ENCODE peak calls at places on chromosomes 13 and 19, in seven cellular contexts. V is SK-N-SH, A is K562, B is H1, S is HepG2, Q is HCT116, X is GM12878. T is an unnamed sample.

GRCh38 chr19:46069841-46070341 is 29.1 kb upstream of the IGFL4 start:
- DNase-seq in V (no peak), A (no peak), B (no peak), S (peak), Q (no peak), X (no peak), T (no peak)

GRCh38 chr13:45142440-45143345 is 22.4 kb downstream of the GTF2F2 start:
- DNase-seq in V (no peak), A (no peak), B (no peak), S (peak), Q (peak), X (no peak), T (no peak)

GRCh38 chr19:29639086-29639485 is 26.2 kb upstream of the PLEKHF1 start:
- DNase-seq in V (no peak), A (no peak), B (no peak), S (no peak), Q (no peak), X (no peak), T (no peak)

GRCh38 chr19:32018014-32018413 is 327.4 kb upstream of the ZNF507 start:
- DNase-seq in V (no peak), A (no peak), B (no peak), S (no peak), Q (no peak), X (no peak), T (no peak)

GRCh38 chr13:42924290-42924803 is 67.7 kb downstream of the EPSTI1 start:
- DNase-seq in V (no peak), A (no peak), B (no peak), S (no peak), Q (no peak), X (no peak), T (no peak)

GRCh38 chr19:44570603-44570983 is 41.1 kb upstream of the CEACAM20 start:
- DNase-seq in V (no peak), A (no peak), B (no peak), S (no peak), Q (no peak), X (peak), T (no peak)

GRCh38 chr19:3062165-3063105 is at the start of gene TLE5:
- DNase-seq in V (peak), A (peak), B (no peak), S (peak), Q (no peak), X (no peak), T (no peak)

GRCh38 chr19:41166888-41167804 is 25.9 kb upstream of the CYP2S1 start:
- DNase-seq in V (no peak), A (no peak), B (no peak), S (peak), Q (no peak), X (no peak), T (no peak)

GRCh38 chr13:30841161-30841560 is 64.9 kb upstream of the MEDAG start:
- DNase-seq in V (no peak), A (no peak), B (no peak), S (no peak), Q (no peak), X (no peak), T (no peak)

GRCh38 chr13:31056650-31057275 is 104.9 kb downstream of the HSPH1 start:
- DNase-seq in V (peak), A (no peak), B (no peak), S (no peak), Q (no peak), X (no peak), T (no peak)

GRCh38 chr13:113495494-113496251 is 5.2 kb upstream of the DCUN1D2 start:
- DNase-seq in V (no peak), A (no peak), B (no peak), S (no peak), Q (no peak), X (no peak), T (no peak)

GRCh38 chr13:40518481-40518882 is 148.0 kb downstream of the FOXO1 start:
- DNase-seq in V (no peak), A (no peak), B (no peak), S (no peak), Q (no peak), X (peak), T (no peak)

DNA sequence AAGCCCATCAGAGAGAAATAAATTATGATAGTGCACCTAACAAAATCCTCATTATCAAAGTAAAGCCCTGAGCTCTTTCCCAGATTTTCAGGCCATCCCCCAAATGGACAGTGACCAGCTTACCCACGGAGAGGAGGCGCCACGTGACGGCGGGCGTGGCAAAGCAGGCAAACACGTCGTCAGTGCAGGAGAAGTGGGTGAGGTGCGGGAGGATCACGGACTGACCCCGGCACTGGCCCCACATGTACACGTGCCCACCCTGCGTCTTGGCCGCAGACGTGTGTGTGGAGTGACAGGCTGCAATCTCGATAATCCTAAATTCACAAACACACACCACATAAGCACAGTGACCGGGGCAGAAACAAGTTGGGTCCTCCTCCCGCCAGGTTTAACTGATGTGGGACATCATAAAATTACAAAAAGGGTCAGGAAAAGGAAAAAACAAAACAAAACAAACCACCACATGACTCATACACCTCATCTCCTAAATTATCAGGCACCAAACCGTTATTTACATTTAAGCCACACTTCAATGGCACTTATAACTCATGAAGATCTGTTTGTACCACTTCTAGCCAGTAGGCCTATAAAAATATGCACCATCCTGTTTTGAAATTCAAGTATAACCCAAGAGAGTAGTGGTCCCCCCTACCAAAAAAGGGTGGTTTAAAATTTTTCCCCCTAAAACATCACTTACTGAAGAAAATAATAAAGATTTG is 30.1 kb downstream of the RCBTB2 start:
- DNase-seq in V (no peak), A (no peak), B (no peak), S (no peak), Q (no peak), X (no peak), T (no peak)
- TF ChIP-seq SIN3A in V (no peak), A (no peak), B (no peak), S (no peak), Q (no peak), X (no peak), T (no peak)

DNA sequence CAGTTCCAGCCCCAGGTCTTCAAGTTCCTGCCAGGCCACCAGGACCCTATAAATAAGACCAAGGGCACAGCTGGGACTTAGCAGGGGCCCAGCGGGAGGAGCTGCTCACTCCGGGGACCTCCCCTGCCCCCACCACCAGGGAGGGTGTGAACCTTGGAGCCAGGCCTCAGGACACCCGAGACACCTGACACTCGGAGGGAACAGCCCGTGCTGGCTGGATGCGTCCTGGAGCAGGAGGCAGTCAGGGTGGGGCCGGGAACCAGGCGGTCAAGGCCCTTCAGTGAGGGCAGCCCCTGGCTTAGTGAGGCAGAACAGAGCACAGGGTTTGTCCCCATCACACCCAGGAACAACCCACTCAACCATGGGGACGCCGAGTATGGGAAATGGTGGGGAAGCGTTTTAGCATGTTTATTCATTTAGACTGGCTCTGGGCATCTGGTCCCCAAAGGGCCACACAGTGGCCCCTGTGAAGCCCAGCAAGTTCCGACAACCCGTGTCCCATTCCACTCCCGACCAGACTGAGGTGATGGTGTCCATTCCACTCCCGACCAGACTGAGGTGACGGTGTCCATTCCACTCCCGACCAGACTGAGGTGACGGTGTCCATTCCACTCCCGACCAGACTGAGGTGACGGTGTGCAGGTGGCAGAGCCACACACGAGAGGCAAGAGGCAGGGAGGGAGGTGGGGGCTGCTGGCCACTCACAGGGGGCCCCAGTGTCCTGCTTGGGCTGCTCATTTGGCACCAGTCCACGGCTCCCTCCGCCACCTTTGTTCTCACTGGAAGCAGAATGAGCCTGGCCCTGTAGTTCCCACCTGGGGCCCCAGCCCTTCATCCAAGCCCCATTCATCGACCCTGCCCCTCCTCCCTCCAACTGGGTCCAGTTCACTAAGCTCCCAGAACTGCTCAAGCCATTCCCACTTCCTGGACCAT is 2.2 kb upstream of the MIDN start:
- DNase-seq in V (no peak), A (no peak), B (no peak), S (peak), Q (no peak), X (no peak), T (no peak)
- TF ChIP-seq POLR2AphosphoS5 in V (no peak), A (no peak), B (no peak), S (peak), Q (peak), X (no peak), T (no peak)

DNA sequence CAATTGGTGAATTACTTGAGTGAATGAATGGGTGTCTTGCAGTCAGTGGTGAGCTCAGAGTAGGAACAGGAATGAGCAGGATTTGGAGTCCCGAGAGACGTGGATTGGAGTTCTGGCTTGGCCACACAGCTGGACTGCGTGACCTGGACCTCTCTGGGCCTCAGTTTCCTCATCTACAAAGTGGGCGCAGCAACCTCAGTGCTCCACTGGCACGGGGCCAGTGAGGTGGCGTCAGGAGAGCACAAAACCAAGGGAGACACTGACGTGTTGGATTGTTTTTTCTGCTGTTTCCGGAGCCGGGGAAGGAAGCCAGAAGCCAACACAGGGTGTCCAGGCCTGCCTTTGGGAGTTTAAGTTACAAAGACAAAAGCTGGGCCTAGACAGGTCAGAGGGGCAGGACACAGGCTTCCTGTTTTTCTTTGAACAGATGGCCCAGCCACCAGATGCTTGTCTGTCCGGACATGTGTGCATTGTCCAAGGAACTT is 6.5 kb upstream of the DOCK6 start:
- DNase-seq in V (peak), A (peak), B (no peak), S (peak), Q (no peak), X (no peak), T (no peak)
- TF ChIP-seq SIN3A in V (no peak), A (no peak), B (no peak), S (no peak), Q (no peak), X (no peak), T (no peak)

GRCh38 chr13:110560606-110561334 is 752 bp downstream of the RAB20 start:
- DNase-seq in V (peak), A (no peak), B (no peak), S (peak), Q (no peak), X (no peak), T (no peak)
- TF ChIP-seq POLR2AphosphoS5 in V (no peak), A (no peak), B (no peak), S (no peak), Q (no peak), X (no peak), T (no peak)

DNA sequence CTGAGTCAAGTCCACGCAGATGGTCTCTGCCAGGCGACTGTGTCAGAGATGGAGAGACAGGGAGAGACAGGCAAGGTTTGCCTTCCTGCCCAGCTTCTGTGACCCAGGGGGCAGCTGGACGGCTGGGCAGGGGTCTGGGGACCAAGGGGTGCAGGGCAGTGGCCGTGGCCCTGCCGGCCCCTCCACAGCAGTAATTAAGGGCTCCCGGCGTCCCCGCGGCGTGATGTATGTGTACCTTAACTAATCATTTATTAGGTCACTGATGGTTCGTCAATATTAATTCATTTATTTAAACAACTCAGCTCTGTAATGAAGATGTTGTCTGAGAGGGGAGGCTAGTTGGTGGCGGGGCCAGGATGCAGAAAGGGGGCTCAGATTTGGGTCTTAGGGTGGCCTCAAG is 28.6 kb upstream of the TCF3 start:
- DNase-seq in V (peak), A (no peak), B (no peak), S (no peak), Q (no peak), X (no peak), T (no peak)
- TF ChIP-seq SIN3A in V (no peak), A (no peak), B (no peak), S (no peak), Q (no peak), X (no peak), T (no peak)

DNA sequence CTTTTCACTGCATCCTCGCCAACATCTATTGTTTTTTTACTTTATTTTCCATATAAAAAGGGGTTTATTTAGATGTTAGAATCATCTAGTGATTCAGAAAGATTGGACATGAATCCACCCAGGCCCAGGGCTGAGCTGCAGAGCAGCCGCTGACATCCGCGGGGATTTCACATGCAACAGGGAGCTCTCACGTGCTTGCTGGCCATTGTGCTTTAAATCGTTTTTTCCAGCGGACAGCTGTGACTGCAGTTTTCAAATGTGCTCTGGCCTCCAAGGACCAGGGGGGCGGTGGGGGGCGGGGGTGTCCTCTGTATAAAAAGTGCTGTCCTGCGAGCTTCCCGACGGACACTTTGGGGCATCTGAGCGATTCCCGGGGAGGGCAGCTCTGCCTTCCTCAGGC is 12.4 kb downstream of the RB1 start:
- DNase-seq in V (no peak), A (no peak), B (no peak), S (no peak), Q (no peak), X (no peak), T (no peak)
- TF ChIP-seq POLR2AphosphoS5 in V (no peak), A (no peak), B (no peak), S (no peak), Q (no peak), X (no peak), T (no peak)

DNA sequence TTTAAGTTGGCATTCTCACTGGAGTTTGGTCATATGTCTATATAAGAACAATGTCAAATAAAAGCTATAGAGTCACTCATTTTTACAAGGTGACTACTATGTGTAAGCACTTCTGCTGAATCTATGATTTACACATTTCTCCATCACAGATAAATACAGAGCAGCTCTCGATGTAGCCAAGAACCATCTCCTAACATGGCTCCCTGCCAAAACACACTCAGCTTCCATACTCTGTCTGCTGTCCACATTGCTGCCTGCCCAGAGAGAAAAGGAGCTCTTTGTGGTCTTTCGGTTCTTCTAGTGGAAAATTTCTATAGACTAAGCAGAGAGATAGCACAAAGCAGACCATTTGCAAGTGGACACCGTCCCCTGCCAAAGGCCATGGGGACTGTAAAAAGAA is 190.9 kb upstream of the KLF12 start:
- DNase-seq in V (peak), A (no peak), B (no peak), S (peak), Q (no peak), X (no peak), T (no peak)
- TF ChIP-seq SIN3A in V (no peak), A (no peak), B (no peak), S (no peak), Q (no peak), X (no peak), T (no peak)

T was measured in Panc1.